ENCODE peak calls at places on chromosomes 13 and 19, in seven cellular contexts. J is transverse colon, S is GM12892, F is HCT116, D is spleen, B is breast epithelium, U is upper lobe of left lung. L is an unnamed sample.

GRCh38 chr13:31385534-31385933 is 185.8 kb downstream of the B3GLCT start:
- DNase-seq in D (no peak), B (no peak), S (no peak), F (no peak), U (no peak), J (peak), L (no peak)

GRCh38 chr19:3275068-3275582 is 50.7 kb downstream of the CELF5 start:
- DNase-seq in U (no peak), F (peak), J (no peak), S (peak), B (no peak), D (no peak), L (peak)

GRCh38 chr13:69459346-69459745 is 648.3 kb upstream of the ATXN8OS start:
- DNase-seq in S (no peak), F (no peak), D (no peak), B (no peak), J (no peak), U (no peak), L (no peak)

GRCh38 chr13:24068472-24068871 is 92.0 kb upstream of the SPATA13 start:
- DNase-seq in D (no peak), F (no peak), S (no peak), J (no peak), B (no peak), U (no peak), L (no peak)

GRCh38 chr19:43575955-43576451 is 402 bp downstream of the PINLYP start:
- DNase-seq in F (no peak), U (no peak), D (peak), J (no peak), B (no peak), S (no peak), L (no peak)

GRCh38 chr13:36920612-36921185 is 661 bp upstream of the SMAD9 start:
- DNase-seq in U (no peak), J (no peak), D (no peak), F (no peak), S (no peak), B (no peak), L (no peak)

GRCh38 chr13:49346460-49346859 is 97.4 kb downstream of the CAB39L start:
- DNase-seq in U (no peak), D (no peak), B (no peak), J (no peak), F (no peak), S (no peak), L (no peak)

GRCh38 chr19:37334179-37335071 is 36.5 kb upstream of the ZNF527 start:
- DNase-seq in F (no peak), S (peak), J (peak), B (peak), U (peak), D (peak), L (peak)

GRCh38 chr13:94073006-94073744 is 406.3 kb downstream of the DCT start:
- DNase-seq in D (no peak), B (no peak), U (no peak), S (no peak), J (no peak), F (no peak), L (no peak)

GRCh38 chr19:45321848-45322247 is 827 bp downstream of the CKM start:
- DNase-seq in B (no peak), U (peak), S (no peak), F (no peak), J (no peak), D (no peak), L (no peak)

GRCh38 chr13:105778196-105778595 is 757.3 kb downstream of the EFNB2 start:
- DNase-seq in S (no peak), D (no peak), J (no peak), F (no peak), B (no peak), U (no peak), L (no peak)

GRCh38 chr19:51138549-51138979 is 3.5 kb upstream of the SIGLEC7 start:
- DNase-seq in B (no peak), S (no peak), J (peak), D (peak), U (no peak), F (no peak), L (no peak)

GRCh38 chr13:40340368-40341085 is 325.9 kb downstream of the FOXO1 start:
- DNase-seq in F (no peak), D (no peak), S (no peak), J (no peak), B (no peak), U (no peak), L (no peak)

GRCh38 chr19:22807061-22807835 is 23.3 kb upstream of the ZNF99 start:
- DNase-seq in F (no peak), D (no peak), U (peak), B (no peak), J (no peak), S (no peak), L (no peak)

GRCh38 chr19:42422576-42423461 is 4.4 kb downstream of the LIPE start:
- DNase-seq in D (peak), B (no peak), S (no peak), U (no peak), J (peak), F (no peak), L (no peak)

GRCh38 chr13:27449081-27449603 is 1.2 kb downstream of the MTIF3 start:
- DNase-seq in F (no peak), B (no peak), D (no peak), J (no peak), U (no peak), S (no peak), L (no peak)

GRCh38 chr19:42175952-42176648 is 41.4 kb downstream of the DEDD2 start:
- DNase-seq in D (no peak), B (no peak), F (no peak), U (peak), S (no peak), J (no peak), L (no peak)

GRCh38 chr13:45623516-45624090 is 8.1 kb upstream of the ERICH6B start:
- DNase-seq in B (no peak), J (no peak), S (no peak), U (no peak), D (no peak), F (peak), L (no peak)

GRCh38 chr13:37001921-37002250 is 1.3 kb downstream of the EXOSC8 start:
- DNase-seq in S (no peak), U (no peak), F (no peak), J (no peak), D (no peak), B (no peak), L (no peak)

GRCh38 chr13:103031332-103031873 is 34.8 kb downstream of the SLC10A2 start:
- DNase-seq in J (no peak), U (no peak), F (no peak), B (no peak), D (no peak), S (no peak), L (peak)

GRCh38 chr13:27341616-27342015 is 71.0 kb downstream of the RASL11A start:
- DNase-seq in B (no peak), U (no peak), J (no peak), F (no peak), D (no peak), S (no peak), L (no peak)

GRCh38 chr13:89454736-89455135 is 1783.6 kb downstream of the SLITRK5 start:
- DNase-seq in B (no peak), J (no peak), U (no peak), D (no peak), F (no peak), S (no peak), L (no peak)

GRCh38 chr13:33206425-33206824 is 79.1 kb downstream of the STARD13 start:
- DNase-seq in F (no peak), B (no peak), S (no peak), D (no peak), J (no peak), U (no peak), L (no peak)

DNA sequence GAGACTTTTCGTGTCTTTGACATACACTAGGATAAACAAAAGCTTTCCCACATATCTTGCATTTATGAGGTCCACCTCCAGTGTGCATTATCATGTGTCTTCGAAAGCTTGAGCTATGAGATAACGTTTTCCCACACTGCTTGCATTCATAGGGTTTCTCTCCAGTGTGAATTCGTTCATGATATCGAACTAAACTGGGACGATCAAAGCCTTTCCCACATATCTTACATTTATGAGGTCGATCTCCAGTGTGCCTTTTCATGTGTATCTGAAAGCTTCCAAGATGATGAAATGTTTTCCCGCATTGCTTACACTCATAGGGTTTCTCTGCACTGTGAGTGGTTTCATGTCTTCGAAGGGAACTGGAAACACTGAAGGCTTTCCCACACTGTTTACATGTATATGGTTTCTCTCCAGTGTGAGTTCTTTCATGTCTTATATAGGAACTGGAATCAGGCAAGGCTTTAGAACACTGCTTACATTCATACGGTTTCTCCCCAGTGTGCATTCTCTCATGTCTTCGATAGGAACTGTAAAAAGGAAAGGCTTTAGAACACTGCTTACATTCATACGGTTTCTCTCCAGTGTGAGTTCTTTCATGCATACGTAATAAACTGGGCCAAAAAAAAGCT is 14.5 kb downstream of the ZNF563 start:
- DNase-seq in B (no peak), S (no peak), U (no peak), F (no peak), D (no peak), J (no peak), L (no peak)
- TF ChIP-seq POLR2AphosphoS5 in B (no peak), S (no peak), U (no peak), F (no peak), D (no peak), J (no peak), L (no peak)

DNA sequence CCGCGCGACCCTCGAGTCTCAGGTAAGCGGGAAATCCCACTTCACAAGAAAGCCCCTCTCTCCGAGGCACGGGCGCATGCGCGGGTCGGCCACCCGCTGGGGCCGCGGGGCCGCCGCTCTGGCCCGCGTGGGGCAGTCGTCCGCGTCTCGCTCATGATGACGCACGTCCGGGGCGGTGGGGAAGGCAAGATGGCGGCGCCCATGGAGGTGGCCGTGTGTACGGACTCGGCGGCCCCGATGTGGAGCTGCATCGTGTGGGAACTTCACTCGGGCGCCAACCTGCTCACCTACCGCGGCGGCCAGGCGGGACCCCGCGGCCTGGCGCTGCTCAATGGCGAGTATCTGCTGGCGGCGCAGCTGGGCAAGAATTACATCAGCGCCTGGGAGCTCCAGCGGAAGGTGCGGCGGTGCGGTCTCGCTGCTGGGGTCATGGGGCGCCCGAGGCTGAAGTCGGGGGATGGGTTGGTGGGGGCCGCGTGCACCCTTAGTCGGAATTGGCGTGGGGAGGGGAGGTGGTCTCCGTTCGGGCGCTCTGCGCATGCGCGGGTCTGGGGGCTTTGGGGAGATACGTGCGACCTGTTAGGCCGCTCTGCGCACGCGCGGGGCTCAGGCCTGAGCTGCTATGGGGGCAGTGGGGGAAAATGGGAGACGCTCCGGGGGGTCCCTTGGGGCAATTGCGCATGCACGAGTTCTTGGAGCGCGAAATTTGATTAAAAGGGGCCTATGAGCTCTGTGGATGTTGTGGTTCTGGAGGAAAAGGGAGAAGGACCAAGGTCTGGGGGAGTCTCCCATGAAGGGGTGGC is at the start of gene WDR18:
- DNase-seq in S (peak), U (peak), B (peak), F (peak), J (peak), D (peak), L (peak)
- TF ChIP-seq POLR2A in S (peak), U (no peak), B (no peak), F (peak), J (peak), D (no peak), L (peak)

GRCh38 chr13:98307392-98307743 is 130.3 kb upstream of the RNF113B start:
- DNase-seq in U (no peak), J (no peak), S (no peak), F (no peak), D (no peak), B (no peak), L (no peak)

GRCh38 chr13:98309569-98310335 is 132.7 kb upstream of the RNF113B start:
- DNase-seq in J (no peak), S (no peak), U (no peak), F (no peak), D (no peak), B (no peak), L (no peak)

GRCh38 chr13:98308525-98308911 is 131.4 kb upstream of the RNF113B start:
- DNase-seq in F (no peak), J (no peak), U (no peak), B (no peak), D (no peak), S (no peak), L (no peak)

GRCh38 chr13:98305670-98306069 is 128.6 kb upstream of the RNF113B start:
- DNase-seq in S (no peak), F (no peak), D (no peak), J (no peak), B (no peak), U (no peak), L (no peak)

GRCh38 chr13:98307744-98308524 is 130.9 kb upstream of the RNF113B start:
- DNase-seq in S (no peak), J (no peak), F (no peak), D (no peak), U (no peak), B (no peak), L (no peak)
- TF ChIP-seq POLR2AphosphoS5 in S (no peak), J (no peak), F (no peak), D (no peak), U (no peak), B (no peak), L (no peak)

DNA sequence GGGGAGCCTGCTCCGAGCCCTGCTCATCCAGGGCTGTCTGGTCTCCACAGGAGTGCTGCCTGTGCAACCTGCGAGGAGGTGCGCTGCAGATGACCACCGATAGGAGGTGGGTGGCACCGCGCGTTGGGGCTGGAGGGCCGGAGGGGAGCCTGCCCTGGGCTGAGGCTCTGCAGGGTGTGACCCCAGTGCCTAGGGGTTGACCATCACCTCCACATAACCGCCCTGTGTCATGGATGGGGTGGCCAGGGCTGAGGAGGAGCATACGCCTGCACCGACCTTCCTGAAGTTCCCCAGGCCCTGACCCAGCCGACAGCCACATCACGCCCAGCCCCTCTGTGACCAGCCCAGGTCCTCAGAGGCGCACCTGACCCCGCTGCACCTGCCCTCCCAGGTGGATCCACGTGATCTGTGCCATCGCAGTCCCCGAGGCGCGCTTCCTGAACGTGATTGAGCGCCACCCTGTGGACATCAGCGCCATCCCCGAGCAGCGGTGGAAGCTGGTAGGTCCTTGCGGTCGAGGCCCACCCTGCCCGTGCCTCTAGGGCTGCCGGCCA is 168.7 kb downstream of the KDM4B start:
- DNase-seq in B (no peak), F (no peak), U (peak), S (no peak), D (no peak), J (no peak), L (no peak)
- TF ChIP-seq POLR2A in B (no peak), F (no peak), U (no peak), S (peak), D (no peak), J (no peak), L (no peak)

DNA sequence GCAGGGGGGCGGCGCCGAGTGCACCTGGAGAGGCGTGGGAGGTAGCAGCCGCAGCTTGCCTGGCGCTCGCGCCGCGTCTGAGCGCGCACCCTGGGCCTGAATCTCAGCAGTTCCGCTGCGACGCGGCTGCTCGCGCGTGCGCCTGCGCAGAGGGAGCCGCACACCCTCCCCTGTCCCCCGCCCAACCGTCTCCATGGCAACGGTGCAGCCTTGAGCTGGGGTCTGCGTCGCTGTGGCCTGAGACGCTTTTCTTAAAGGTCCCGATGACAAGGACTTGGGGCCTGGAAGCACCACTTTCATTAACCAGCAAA is at the start of gene PNMA8B:
- DNase-seq in J (no peak), F (no peak), B (no peak), D (peak), U (peak), S (no peak), L (peak)
- TF ChIP-seq POLR2AphosphoS5 in J (no peak), F (no peak), B (no peak), D (no peak), U (no peak), S (no peak), L (no peak)

L was measured in GM12891.